ENCODE peak calls at places on chromosomes 3 and 15, in eight cellular contexts. Y is lower lobe of right lung, S is heart left ventricle, F is mesenchymal stem cell, Q is hepatocyte, M is heart right ventricle, K is cardiac muscle cell, I is upper lobe of right lung. A is an unnamed sample. For H3K4me1, the result is how much of the 10 kb centered on the place peaks cover.

GRCh38 chr3:138137901-138138300 is 5.7 kb upstream of the A4GNT start:
- DNase-seq in K (no peak), F (no peak), Q (no peak), S (no peak), I (no peak), M (no peak), Y (no peak), A (no peak)

GRCh38 chr15:65254237-65254820 is 32.4 kb downstream of the PARP16 start:
- DNase-seq in K (no peak), M (no peak), F (no peak), I (no peak), Q (no peak), Y (no peak), S (no peak), A (no peak)

GRCh38 chr3:52742418-52743041 is 28.2 kb downstream of the NEK4 start:
- DNase-seq in I (no peak), K (peak), Q (peak), Y (no peak), F (peak), M (no peak), S (no peak), A (no peak)

GRCh38 chr3:21330293-21330692 is 420.7 kb downstream of the ZNF385D start:
- DNase-seq in Y (no peak), S (no peak), Q (no peak), F (no peak), I (no peak), M (no peak), K (no peak), A (no peak)

GRCh38 chr3:176920806-176921205 is 276.5 kb downstream of the TBL1XR1 start:
- DNase-seq in M (no peak), I (no peak), S (no peak), F (no peak), Q (peak), K (no peak), Y (no peak), A (no peak)

GRCh38 chr3:72185549-72186484 is 400.9 kb upstream of the PROK2 start:
- DNase-seq in K (no peak), Q (peak), I (no peak), S (no peak), F (peak), Y (no peak), M (no peak), A (no peak)

GRCh38 chr3:102979682-102980378 is 545.0 kb downstream of the ZPLD1 start:
- DNase-seq in S (peak), I (no peak), F (no peak), K (no peak), Q (peak), M (peak), Y (no peak), A (peak)

GRCh38 chr3:54954019-54954418 is 26.2 kb upstream of the LRTM1 start:
- DNase-seq in F (peak), I (no peak), M (peak), S (no peak), Q (peak), K (peak), Y (no peak), A (no peak)

GRCh38 chr3:49519266-49519665 is 35.0 kb upstream of the BSN start:
- DNase-seq in I (no peak), M (no peak), Q (no peak), F (no peak), S (no peak), Y (no peak), K (no peak), A (no peak)

GRCh38 chr3:197682713-197683112 is 54.0 kb downstream of the RUBCN start:
- DNase-seq in I (no peak), Y (no peak), Q (no peak), F (no peak), M (no peak), S (no peak), K (peak), A (no peak)

GRCh38 chr3:38224357-38224756 is 41.3 kb upstream of the SLC22A13 start:
- DNase-seq in Y (no peak), S (no peak), I (no peak), Q (no peak), F (no peak), M (no peak), K (no peak), A (no peak)

GRCh38 chr3:119434703-119435102 is 28.7 kb downstream of the TMEM39A start:
- DNase-seq in I (no peak), Q (no peak), F (no peak), Y (no peak), M (no peak), S (no peak), K (no peak), A (no peak)

GRCh38 chr15:65785151-65785550 is 6.9 kb downstream of the DENND4A start:
- DNase-seq in S (no peak), Q (no peak), F (no peak), I (no peak), M (no peak), K (no peak), Y (no peak), A (no peak)

GRCh38 chr3:45313743-45314403 is 74.5 kb upstream of the LARS2 start:
- DNase-seq in Y (no peak), M (no peak), K (no peak), I (no peak), F (no peak), Q (no peak), S (no peak), A (no peak)

GRCh38 chr3:99242271-99242670 is 340.8 kb upstream of the DCBLD2 start:
- DNase-seq in I (no peak), F (peak), M (no peak), Y (no peak), S (no peak), K (no peak), Q (no peak), A (no peak)

GRCh38 chr3:46663611-46664135 is 29.8 kb downstream of the ALS2CL start:
- DNase-seq in S (peak), M (peak), Y (peak), K (peak), F (peak), I (peak), Q (peak), A (no peak)

GRCh38 chr3:28836199-28836598 is 444.7 kb upstream of the RBMS3 start:
- DNase-seq in Y (no peak), F (peak), Q (no peak), I (no peak), K (no peak), S (no peak), M (no peak), A (no peak)

GRCh38 chr3:132912416-132912753 is 125.8 kb upstream of the TMEM108 start:
- DNase-seq in I (no peak), F (no peak), Q (no peak), S (no peak), M (no peak), K (no peak), Y (no peak), A (no peak)

GRCh38 chr3:72909591-72909990 is 21.7 kb downstream of the GXYLT2 start:
- DNase-seq in I (no peak), Y (no peak), F (no peak), S (no peak), Q (no peak), M (no peak), K (no peak), A (no peak)

GRCh38 chr15:67125589-67126502 is 60.4 kb downstream of the SMAD3 start:
- DNase-seq in Q (peak), K (no peak), I (no peak), F (peak), S (peak), Y (no peak), M (peak), A (peak)

GRCh38 chr3:116423945-116424344 is 21.3 kb downstream of the LSAMP start:
- DNase-seq in M (no peak), I (no peak), S (no peak), K (no peak), Q (no peak), F (peak), Y (no peak), A (no peak)

GRCh38 chr3:58388550-58389061 is 45.0 kb downstream of the PDHB start:
- DNase-seq in F (peak), S (no peak), Y (no peak), Q (peak), K (peak), M (no peak), I (no peak), A (no peak)

GRCh38 chr3:51282931-51283330 is 102.2 kb upstream of the MANF start:
- DNase-seq in S (no peak), I (no peak), F (no peak), Q (no peak), M (no peak), K (no peak), Y (no peak), A (no peak)

GRCh38 chr3:31762888-31763351 is 218.1 kb downstream of the OSBPL10 start:
- DNase-seq in F (no peak), S (no peak), K (no peak), Q (no peak), I (no peak), M (no peak), Y (no peak), A (no peak)

GRCh38 chr3:195247863-195248189 is 23.1 kb downstream of the XXYLT1 start:
- DNase-seq in K (no peak), Y (peak), M (no peak), F (no peak), Q (no peak), I (peak), S (peak), A (no peak)

GRCh38 chr15:26614734-26615133 is 158.1 kb downstream of the GABRB3 start:
- DNase-seq in Y (no peak), K (no peak), I (no peak), F (no peak), S (no peak), Q (no peak), M (no peak), A (no peak)

GRCh38 chr15:59278120-59278519 is 71.5 kb downstream of the LDHAL6B start:
- DNase-seq in Y (no peak), M (no peak), F (no peak), K (no peak), S (no peak), Q (no peak), I (no peak), A (no peak)

GRCh38 chr3:194086251-194087075 is 49.5 kb upstream of the HES1 start:
- DNase-seq in Q (no peak), I (no peak), S (no peak), K (no peak), M (no peak), F (peak), Y (no peak), A (no peak)
- H3K4me1 ChIP-seq in Q (under half), I (under half), S (under half), K (under half), M (under half), F (under half), Y (under half), A (under half)

GRCh38 chr15:41934843-41935242 is 37.5 kb downstream of the EHD4 start:
- DNase-seq in F (no peak), K (no peak), Y (peak), I (no peak), S (no peak), M (peak), Q (no peak), A (no peak)

GRCh38 chr15:41937568-41937923 is 34.8 kb downstream of the EHD4 start:
- DNase-seq in S (no peak), Q (no peak), K (no peak), M (no peak), I (no peak), F (peak), Y (no peak), A (no peak)

GRCh38 chr15:41936649-41937567 is 35.4 kb downstream of the EHD4 start:
- DNase-seq in S (peak), M (peak), Y (no peak), K (no peak), Q (no peak), F (peak), I (no peak), A (no peak)

GRCh38 chr15:41935566-41936020 is 36.8 kb downstream of the EHD4 start:
- DNase-seq in S (no peak), K (no peak), Y (no peak), I (no peak), Q (no peak), M (no peak), F (peak), A (no peak)

DNA sequence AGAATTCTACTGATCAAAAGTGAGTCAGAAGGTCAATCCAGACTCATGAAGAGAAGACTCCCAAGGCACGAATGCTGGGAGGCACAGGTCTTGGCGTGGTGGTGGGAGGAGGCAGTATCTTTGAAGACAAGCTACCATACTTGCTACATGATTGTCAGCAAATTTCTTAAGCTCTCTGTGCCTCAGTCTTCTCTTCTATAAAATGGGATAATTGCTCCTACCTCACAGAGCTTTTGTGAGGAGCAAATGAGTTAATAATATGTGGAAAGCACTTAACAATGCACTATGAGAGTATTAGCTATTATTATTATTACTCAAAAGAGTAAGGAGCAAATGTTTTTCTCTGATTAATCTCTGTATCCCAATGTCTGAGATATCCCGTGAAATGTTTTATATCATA is 36.2 kb downstream of the EHD4 start:
- DNase-seq in F (no peak), S (no peak), Y (no peak), Q (no peak), M (no peak), I (no peak), K (no peak), A (no peak)
- H3K4me1 ChIP-seq in F (under half), S (half or more), Y (half or more), Q (under half), M (half or more), I (half or more), K (under half), A (half or more)

GRCh38 chr3:156691920-156692319 is 17.5 kb downstream of the TIPARP start:
- DNase-seq in M (no peak), Q (no peak), S (no peak), Y (no peak), F (peak), I (no peak), K (no peak), A (no peak)

GRCh38 chr3:156687023-156687422 is 12.6 kb downstream of the TIPARP start:
- DNase-seq in Y (no peak), F (no peak), M (no peak), Q (no peak), I (no peak), S (no peak), K (no peak), A (no peak)

GRCh38 chr3:156693166-156693565 is 18.8 kb downstream of the TIPARP start:
- DNase-seq in Q (no peak), M (no peak), Y (no peak), I (no peak), F (no peak), K (no peak), S (no peak), A (no peak)

GRCh38 chr3:156688849-156689452 is 14.6 kb downstream of the TIPARP start:
- DNase-seq in F (no peak), I (no peak), S (no peak), K (no peak), M (no peak), Y (no peak), Q (no peak), A (no peak)

GRCh38 chr3:156689589-156689988 is 15.2 kb downstream of the TIPARP start:
- DNase-seq in Y (no peak), M (no peak), I (no peak), F (no peak), Q (no peak), K (no peak), S (no peak), A (no peak)
- H3K4me1 ChIP-seq in Y (half or more), M (half or more), I (half or more), F (under half), Q (under half), K (half or more), S (under half), A (half or more)

GRCh38 chr15:50940506-50940905 is 32.0 kb downstream of the AP4E1 start:
- DNase-seq in S (no peak), K (no peak), Y (no peak), M (no peak), F (peak), Q (no peak), I (no peak), A (no peak)

GRCh38 chr15:50938525-50938924 is 30.0 kb downstream of the AP4E1 start:
- DNase-seq in Y (no peak), S (no peak), Q (no peak), K (no peak), I (no peak), M (no peak), F (no peak), A (no peak)

GRCh38 chr15:50944692-50945091 is 36.2 kb downstream of the AP4E1 start:
- DNase-seq in S (no peak), F (no peak), I (no peak), K (no peak), M (no peak), Q (no peak), Y (no peak), A (no peak)

GRCh38 chr15:50943623-50944022 is 35.1 kb downstream of the AP4E1 start:
- DNase-seq in F (no peak), M (no peak), K (no peak), Q (no peak), Y (no peak), S (no peak), I (no peak), A (no peak)

GRCh38 chr15:50939911-50940310 is 31.4 kb downstream of the AP4E1 start:
- DNase-seq in Y (no peak), Q (peak), I (no peak), M (no peak), F (peak), K (no peak), S (no peak), A (no peak)
- H3K4me1 ChIP-seq in Y (under half), Q (under half), I (under half), M (under half), F (under half), K (under half), S (under half), A (under half)

GRCh38 chr15:63831041-63831440 is 2.7 kb downstream of the HERC1 start:
- DNase-seq in K (no peak), M (no peak), I (no peak), F (no peak), S (no peak), Y (no peak), Q (no peak), A (no peak)
- H3K4me1 ChIP-seq in K (under half), M (under half), I (under half), F (under half), S (under half), Y (half or more), Q (under half), A (half or more)

GRCh38 chr3:63976862-63977180 is 46.5 kb downstream of the PSMD6 start:
- DNase-seq in Y (no peak), S (no peak), F (no peak), K (no peak), Q (no peak), I (no peak), M (no peak), A (no peak)

GRCh38 chr3:63974451-63974850 is 48.8 kb downstream of the PSMD6 start:
- DNase-seq in K (no peak), I (no peak), Q (no peak), F (no peak), S (no peak), M (no peak), Y (no peak), A (no peak)

GRCh38 chr3:63977893-63978292 is 45.4 kb downstream of the PSMD6 start:
- DNase-seq in M (no peak), Y (no peak), K (no peak), S (no peak), Q (no peak), I (no peak), F (no peak), A (no peak)

GRCh38 chr3:63976166-63976861 is 47.0 kb downstream of the PSMD6 start:
- DNase-seq in K (no peak), M (no peak), F (peak), Y (no peak), I (no peak), Q (peak), S (no peak), A (no peak)

GRCh38 chr3:63975705-63976104 is 47.6 kb downstream of the PSMD6 start:
- DNase-seq in F (peak), Q (no peak), I (no peak), S (peak), M (peak), K (no peak), Y (no peak), A (peak)
- H3K4me1 ChIP-seq in F (under half), Q (under half), I (half or more), S (under half), M (under half), K (under half), Y (half or more), A (under half)

DNA sequence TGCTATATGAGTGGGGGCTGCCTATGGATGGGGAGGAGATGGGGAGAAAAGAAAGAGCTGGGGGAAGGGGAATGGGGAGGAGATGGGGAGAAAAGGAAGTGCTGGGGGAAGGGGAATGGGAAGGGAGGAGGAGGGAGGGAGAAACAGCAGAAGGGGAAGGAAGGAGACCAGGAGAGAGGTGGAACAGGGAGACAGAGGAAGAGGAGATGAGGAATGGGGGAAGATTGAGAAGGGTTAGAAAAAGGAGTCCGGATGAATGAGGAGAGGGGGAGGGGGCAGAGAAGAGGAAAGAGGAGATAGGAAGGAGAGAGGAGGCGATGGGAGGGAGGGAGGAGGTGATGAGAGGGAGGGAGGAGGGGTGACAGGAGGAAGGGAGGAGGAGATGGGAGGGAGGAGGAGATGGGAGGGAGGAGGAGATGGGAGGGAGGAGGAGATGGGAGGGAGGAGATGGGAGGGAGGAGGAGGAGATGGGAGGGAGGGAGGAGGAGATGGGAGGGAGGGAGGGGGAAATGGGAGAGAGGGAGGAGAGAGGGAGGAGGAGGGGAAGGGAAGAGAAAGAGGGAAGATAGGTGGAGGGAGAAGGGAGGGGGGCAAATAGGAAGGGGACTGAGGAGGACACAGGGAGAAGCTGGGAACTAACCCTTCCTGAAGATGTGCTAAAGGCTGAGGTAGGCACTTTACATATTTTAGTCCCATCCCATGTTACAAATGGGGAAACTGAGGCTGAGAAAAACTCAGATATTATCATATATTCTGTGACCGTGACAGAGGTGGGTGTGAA is 6.6 kb upstream of the BCL2L10 start:
- DNase-seq in F (no peak), I (no peak), K (no peak), S (no peak), M (no peak), Q (no peak), Y (no peak), A (no peak)
- H3K4me1 ChIP-seq in F (under half), I (under half), K (under half), S (under half), M (under half), Q (under half), Y (under half), A (under half)

DNA sequence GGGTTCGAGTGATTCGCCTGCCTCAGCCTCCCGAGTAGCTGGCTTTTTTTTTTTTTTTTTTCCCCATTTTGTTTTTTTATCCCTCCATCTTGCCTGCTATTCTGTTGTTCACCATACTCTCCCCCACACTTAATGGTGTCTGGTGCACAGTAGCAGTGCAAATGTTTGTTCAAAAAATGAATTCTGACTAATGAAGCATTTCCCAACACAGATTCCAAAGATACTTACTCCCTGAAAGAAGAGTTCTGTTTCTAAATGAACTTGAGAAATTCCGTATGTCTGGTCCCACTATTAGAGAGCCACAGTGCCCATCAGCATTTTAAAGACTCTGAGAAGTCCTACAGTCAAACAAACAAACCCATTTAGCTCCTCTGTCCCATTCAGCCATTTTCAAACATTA is 9.5 kb downstream of the EDEM1 start:
- DNase-seq in M (no peak), K (no peak), Y (no peak), F (peak), Q (no peak), I (no peak), S (no peak), A (no peak)
- H3K4me1 ChIP-seq in M (under half), K (under half), Y (half or more), F (under half), Q (under half), I (half or more), S (under half), A (under half)

DNA sequence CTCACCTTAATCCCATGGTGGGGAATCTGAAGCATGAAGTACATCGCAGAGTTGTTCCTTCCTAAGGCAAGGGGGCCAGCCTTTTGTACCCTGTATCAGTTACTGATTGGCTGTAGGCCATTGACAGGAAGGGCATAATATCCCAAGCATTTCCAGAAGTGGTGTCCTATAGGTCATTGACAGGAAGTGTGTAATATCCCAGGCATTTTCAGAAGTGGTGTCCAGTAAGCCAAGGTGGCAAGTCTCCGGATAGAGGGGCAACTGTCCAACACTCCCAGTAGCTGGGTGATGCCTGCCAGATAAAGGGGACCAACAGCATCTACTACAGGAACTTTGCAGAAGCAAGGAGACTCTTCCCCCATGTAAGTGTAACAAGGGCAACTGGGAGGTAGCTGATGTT is 52.1 kb upstream of the MYRIP start:
- DNase-seq in Q (no peak), Y (no peak), F (no peak), K (no peak), I (no peak), S (no peak), M (no peak), A (no peak)
- H3K4me1 ChIP-seq in Q (under half), Y (under half), F (under half), K (under half), I (under half), S (under half), M (under half), A (under half)

A was measured in left ventricle myocardium inferior.